ENCODE peak calls at places on chromosomes 2 and 18, in six cellular contexts. U is Panc1; C is NCI-H510A treated with DMSO at 0.1 percent for 48 hours; M is transverse colon; K is uterus; T is activated T-cell treated with anti-CD3 and anti-CD28 coated beads, Interleukin-2, amount 50 U/mL, for 72 hours. O is an unnamed sample.

GRCh38 chr2:75790790-75791467 is 80.2 kb upstream of the GCFC2 start:
- DNase-seq in U (no peak), C (no peak), M (no peak), K (no peak), T (no peak), O (no peak)

GRCh38 chr2:135607561-135607960 is 76.3 kb downstream of the R3HDM1 start:
- DNase-seq in U (no peak), C (no peak), M (no peak), K (no peak), T (no peak), O (no peak)

GRCh38 chr2:205852457-205852856 is 170.2 kb downstream of the NRP2 start:
- DNase-seq in U (no peak), C (no peak), M (no peak), K (no peak), T (no peak), O (no peak)

GRCh38 chr2:20067992-20068727 is 16.7 kb upstream of the LAPTM4A start:
- DNase-seq in U (no peak), C (no peak), M (no peak), K (no peak), T (no peak), O (no peak)

GRCh38 chr2:42881732-42882131 is 89.3 kb upstream of the HAAO start:
- DNase-seq in U (no peak), C (no peak), M (no peak), K (no peak), T (no peak), O (no peak)

GRCh38 chr2:158984554-158985207 is 16.2 kb downstream of the TANC1 start:
- DNase-seq in U (no peak), C (peak), M (no peak), K (peak), T (no peak), O (no peak)

GRCh38 chr18:245282-245847 is 22.5 kb downstream of the THOC1 start:
- DNase-seq in U (no peak), C (no peak), M (no peak), K (no peak), T (no peak), O (no peak)

GRCh38 chr2:237306083-237306786 is 107.7 kb downstream of the COL6A3 start:
- DNase-seq in U (no peak), C (no peak), M (no peak), K (no peak), T (no peak), O (no peak)

GRCh38 chr2:143525006-143525405 is 395.8 kb downstream of the ARHGAP15 start:
- DNase-seq in U (no peak), C (no peak), M (no peak), K (no peak), T (no peak), O (no peak)

O was measured in ureter.